ENCODE peak calls at places on chromosomes 5 and 9, in six cellular contexts. G, R, U, Y, X and H are unnamed samples.

GRCh38 chr5:72695659-72696058 is 120.8 kb upstream of the TNPO1 start:
- DNase-seq in R (no peak), Y (no peak), G (no peak), X (no peak), U (no peak), H (no peak)

GRCh38 chr5:137218896-137219295 is 280.2 kb downstream of the SPOCK1 start:
- DNase-seq in G (peak), U (no peak), Y (peak), X (no peak), R (no peak), H (no peak)

GRCh38 chr5:38468202-38468656 is 88.2 kb downstream of the LIFR start:
- DNase-seq in X (peak), R (no peak), Y (no peak), G (no peak), U (no peak), H (no peak)

GRCh38 chr9:126514037-126514821 is 99.5 kb upstream of the LMX1B start:
- DNase-seq in G (peak), Y (no peak), U (peak), R (peak), X (no peak), H (peak)

GRCh38 chr5:98638701-98639100 is 134.8 kb upstream of the RGMB start:
- DNase-seq in Y (no peak), G (no peak), X (no peak), R (no peak), U (no peak), H (no peak)

GRCh38 chr9:98709968-98710965 is 1.5 kb upstream of the GABBR2 start:
- DNase-seq in G (peak), U (no peak), R (no peak), X (no peak), Y (peak), H (no peak)

GRCh38 chr5:172293054-172293744 is 9.6 kb upstream of the UBTD2 start:
- DNase-seq in U (peak), R (no peak), Y (peak), G (peak), X (no peak), H (peak)

GRCh38 chr9:92535940-92536850 is at the start of gene ECM2:
- DNase-seq in U (no peak), X (no peak), R (no peak), G (no peak), Y (no peak), H (no peak)

GRCh38 chr5:58925627-58926545 is 343.0 kb downstream of the RAB3C start:
- DNase-seq in Y (no peak), X (no peak), U (no peak), G (no peak), R (no peak), H (no peak)

GRCh38 chr5:174601937-174602336 is 122.4 kb upstream of the MSX2 start:
- DNase-seq in G (no peak), R (no peak), U (no peak), Y (peak), X (no peak), H (no peak)

GRCh38 chr9:91154686-91155085 is 207.0 kb downstream of the AUH start:
- DNase-seq in R (no peak), G (no peak), X (no peak), U (no peak), Y (no peak), H (no peak)

GRCh38 chr5:99104538-99105132 is 175.8 kb upstream of the CHD1 start:
- DNase-seq in U (no peak), Y (peak), G (peak), X (no peak), R (no peak), H (no peak)

GRCh38 chr9:92279302-92279701 is 14.2 kb downstream of the IARS1 start:
- DNase-seq in R (no peak), X (no peak), G (no peak), Y (no peak), U (no peak), H (no peak)

GRCh38 chr5:172443441-172444109 is 10.8 kb downstream of the SH3PXD2B start:
- DNase-seq in X (peak), G (peak), R (no peak), Y (peak), U (no peak), H (peak)

GRCh38 chr5:56148453-56148971 is 84.6 kb downstream of the ANKRD55 start:
- DNase-seq in R (no peak), X (no peak), Y (no peak), G (no peak), U (peak), H (no peak)

GRCh38 chr5:115457985-115458384 is 86.6 kb downstream of the FEM1C start:
- DNase-seq in U (no peak), Y (peak), G (no peak), X (no peak), R (no peak), H (no peak)

GRCh38 chr5:98927242-98927987 is 1.4 kb downstream of the CHD1 start:
- DNase-seq in R (peak), Y (peak), U (peak), G (peak), X (no peak), H (no peak)

GRCh38 chr9:81032831-81033230 is 656.5 kb downstream of the TLE1 start:
- DNase-seq in X (no peak), G (no peak), U (no peak), Y (no peak), R (no peak), H (no peak)

GRCh38 chr5:55187370-55187769 is 14.4 kb upstream of the CDC20B start:
- DNase-seq in G (peak), Y (peak), R (no peak), U (no peak), X (no peak), H (no peak)

GRCh38 chr9:35650341-35651158 is at the start of gene SIT1:
- DNase-seq in Y (no peak), R (no peak), U (no peak), X (no peak), G (no peak), H (no peak)